ENCODE peak calls at places on chromosomes 4 and X, in six cellular contexts. One of them, this sample, is unnamed.

GRCh38 chr4:13989496-13989895 is 362.0 kb upstream of the BOD1L1 start:
- DNase-seq in upper lobe of right lung: no peak
- DNase-seq in AG04450: no peak
- DNase-seq in A549: no peak
- DNase-seq in heart right ventricle: no peak
- DNase-seq in MM.1S: no peak
- DNase-seq in this sample: no peak

GRCh38 chrX:37380920-37381319 is 31.8 kb downstream of the PRRG1 start:
- DNase-seq in upper lobe of right lung: no peak
- DNase-seq in AG04450: peak; percentile 15
- DNase-seq in A549: peak; percentile 2
- DNase-seq in heart right ventricle: no peak
- DNase-seq in MM.1S: no peak
- DNase-seq in this sample: no peak

GRCh38 chr4:73660808-73661207 is 40.6 kb upstream of the RASSF6 start:
- DNase-seq in upper lobe of right lung: no peak
- DNase-seq in AG04450: no peak
- DNase-seq in A549: no peak
- DNase-seq in heart right ventricle: no peak
- DNase-seq in MM.1S: no peak
- DNase-seq in this sample: no peak

GRCh38 chr4:121717680-121718237 is 21.0 kb upstream of the ANXA5 start:
- DNase-seq in upper lobe of right lung: no peak
- DNase-seq in AG04450: no peak
- DNase-seq in A549: no peak
- DNase-seq in heart right ventricle: no peak
- DNase-seq in MM.1S: no peak
- DNase-seq in this sample: no peak

GRCh38 chr4:20074450-20074849 is 177.3 kb upstream of the SLIT2 start:
- DNase-seq in upper lobe of right lung: no peak
- DNase-seq in AG04450: peak; percentile 1
- DNase-seq in A549: no peak
- DNase-seq in heart right ventricle: no peak
- DNase-seq in MM.1S: no peak
- DNase-seq in this sample: no peak

GRCh38 chrX:13966071-13966850 is 63.4 kb downstream of the GEMIN8 start:
- DNase-seq in upper lobe of right lung: no peak
- DNase-seq in AG04450: no peak
- DNase-seq in A549: no peak
- DNase-seq in heart right ventricle: peak; percentile 6
- DNase-seq in MM.1S: no peak
- DNase-seq in this sample: no peak

GRCh38 chrX:108811891-108812290 is 75.5 kb upstream of the IRS4 start:
- DNase-seq in upper lobe of right lung: no peak
- DNase-seq in AG04450: no peak
- DNase-seq in A549: peak; percentile 0
- DNase-seq in heart right ventricle: no peak
- DNase-seq in MM.1S: no peak
- DNase-seq in this sample: no peak

GRCh38 chr4:185242749-185243533 is 33.5 kb downstream of the SNX25 start:
- DNase-seq in upper lobe of right lung: no peak
- DNase-seq in AG04450: no peak
- DNase-seq in A549: no peak
- DNase-seq in heart right ventricle: no peak
- DNase-seq in MM.1S: no peak
- DNase-seq in this sample: peak; percentile 14

GRCh38 chr4:2080429-2081300 is 21.5 kb downstream of the NAT8L start:
- DNase-seq in upper lobe of right lung: peak; percentile 49
- DNase-seq in AG04450: no peak
- DNase-seq in A549: no peak
- DNase-seq in heart right ventricle: no peak
- DNase-seq in MM.1S: no peak
- DNase-seq in this sample: no peak

GRCh38 chrX:66074920-66075879 is 35.3 kb upstream of the VSIG4 start:
- DNase-seq in upper lobe of right lung: no peak
- DNase-seq in AG04450: no peak
- DNase-seq in A549: no peak
- DNase-seq in heart right ventricle: peak; percentile 28
- DNase-seq in MM.1S: no peak
- DNase-seq in this sample: peak; percentile 91

GRCh38 chrX:129679856-129680255 is 25.1 kb upstream of the APLN start:
- DNase-seq in upper lobe of right lung: no peak
- DNase-seq in AG04450: no peak
- DNase-seq in A549: no peak
- DNase-seq in heart right ventricle: no peak
- DNase-seq in MM.1S: no peak
- DNase-seq in this sample: no peak

GRCh38 chrX:45903781-45904201 is 641.4 kb downstream of the ZNF674 start:
- DNase-seq in upper lobe of right lung: no peak
- DNase-seq in AG04450: no peak
- DNase-seq in A549: no peak
- DNase-seq in heart right ventricle: no peak
- DNase-seq in MM.1S: no peak
- DNase-seq in this sample: no peak

GRCh38 chr4:13891544-13891939 is 264.0 kb upstream of the BOD1L1 start:
- DNase-seq in upper lobe of right lung: no peak
- DNase-seq in AG04450: no peak
- DNase-seq in A549: no peak
- DNase-seq in heart right ventricle: no peak
- DNase-seq in MM.1S: no peak
- DNase-seq in this sample: no peak

GRCh38 chr4:134422776-134423175 is 221.2 kb upstream of the PABPC4L start:
- DNase-seq in upper lobe of right lung: no peak
- DNase-seq in AG04450: no peak
- DNase-seq in A549: no peak
- DNase-seq in heart right ventricle: no peak
- DNase-seq in MM.1S: no peak
- DNase-seq in this sample: no peak

GRCh38 chr4:153122855-153123254 is 81.4 kb upstream of the TRIM2 start:
- DNase-seq in upper lobe of right lung: no peak
- DNase-seq in AG04450: no peak
- DNase-seq in A549: no peak
- DNase-seq in heart right ventricle: no peak
- DNase-seq in MM.1S: no peak
- DNase-seq in this sample: no peak

GRCh38 chr4:182828678-182829025 is 88.5 kb downstream of the DCTD start:
- DNase-seq in upper lobe of right lung: no peak
- DNase-seq in AG04450: no peak
- DNase-seq in A549: no peak
- DNase-seq in heart right ventricle: no peak
- DNase-seq in MM.1S: no peak
- DNase-seq in this sample: peak; percentile 18

GRCh38 chr4:166252487-166253402 is 379.7 kb downstream of the TLL1 start:
- DNase-seq in upper lobe of right lung: no peak
- DNase-seq in AG04450: no peak
- DNase-seq in A549: no peak
- DNase-seq in heart right ventricle: no peak
- DNase-seq in MM.1S: peak; percentile 51
- DNase-seq in this sample: peak; percentile 21

GRCh38 chr4:95249402-95250043 is 299.2 kb downstream of the UNC5C start:
- DNase-seq in upper lobe of right lung: no peak
- DNase-seq in AG04450: no peak
- DNase-seq in A549: no peak
- DNase-seq in heart right ventricle: no peak
- DNase-seq in MM.1S: no peak
- DNase-seq in this sample: no peak

GRCh38 chrX:106863697-106864096 is 39.4 kb downstream of the RIPPLY1 start:
- DNase-seq in upper lobe of right lung: no peak
- DNase-seq in AG04450: no peak
- DNase-seq in A549: no peak
- DNase-seq in heart right ventricle: no peak
- DNase-seq in MM.1S: no peak
- DNase-seq in this sample: no peak

GRCh38 chr4:165537028-165537648 is 158.3 kb downstream of the CPE start:
- DNase-seq in upper lobe of right lung: no peak
- DNase-seq in AG04450: no peak
- DNase-seq in A549: peak; percentile 13
- DNase-seq in heart right ventricle: no peak
- DNase-seq in MM.1S: peak; percentile 55
- DNase-seq in this sample: peak; percentile 56

GRCh38 chr4:28508649-28509048 is 1648.0 kb downstream of the STIM2 start:
- DNase-seq in upper lobe of right lung: no peak
- DNase-seq in AG04450: no peak
- DNase-seq in A549: no peak
- DNase-seq in heart right ventricle: no peak
- DNase-seq in MM.1S: peak; percentile 46
- DNase-seq in this sample: no peak

GRCh38 chrX:117839544-117839943 is 277.1 kb downstream of the KLHL13 start:
- DNase-seq in upper lobe of right lung: no peak
- DNase-seq in AG04450: no peak
- DNase-seq in A549: no peak
- DNase-seq in heart right ventricle: no peak
- DNase-seq in MM.1S: peak; percentile 15
- DNase-seq in this sample: no peak

GRCh38 chr4:122458625-122459024 is 2.1 kb upstream of the IL2 start:
- DNase-seq in upper lobe of right lung: no peak
- DNase-seq in AG04450: no peak
- DNase-seq in A549: no peak
- DNase-seq in heart right ventricle: no peak
- DNase-seq in MM.1S: no peak
- DNase-seq in this sample: peak; percentile 39

GRCh38 chrX:82208976-82209375 is 1007.1 kb downstream of the SH3BGRL start:
- DNase-seq in upper lobe of right lung: no peak
- DNase-seq in AG04450: no peak
- DNase-seq in A549: no peak
- DNase-seq in heart right ventricle: no peak
- DNase-seq in MM.1S: no peak
- DNase-seq in this sample: no peak

GRCh38 chrX:156002517-156002916 is 5.0 kb downstream of the IL9R start:
- DNase-seq in upper lobe of right lung: no peak
- DNase-seq in AG04450: no peak
- DNase-seq in A549: no peak
- DNase-seq in heart right ventricle: no peak
- DNase-seq in MM.1S: no peak
- DNase-seq in this sample: peak; percentile 39

GRCh38 chrX:155998761-155999510 is 1.4 kb downstream of the IL9R start:
- DNase-seq in upper lobe of right lung: no peak
- DNase-seq in AG04450: no peak
- DNase-seq in A549: no peak
- DNase-seq in heart right ventricle: no peak
- DNase-seq in MM.1S: no peak
- DNase-seq in this sample: no peak

GRCh38 chrX:156000361-156000926 is 2.9 kb downstream of the IL9R start:
- DNase-seq in upper lobe of right lung: no peak
- DNase-seq in AG04450: no peak
- DNase-seq in A549: no peak
- DNase-seq in heart right ventricle: no peak
- DNase-seq in MM.1S: no peak
- DNase-seq in this sample: no peak

GRCh38 chrX:156001667-156002021 is 4.1 kb downstream of the IL9R start:
- DNase-seq in upper lobe of right lung: no peak
- DNase-seq in AG04450: no peak
- DNase-seq in A549: no peak
- DNase-seq in heart right ventricle: no peak
- DNase-seq in MM.1S: no peak
- DNase-seq in this sample: peak; percentile 81

GRCh38 chrX:156001001-156001666 is 3.6 kb downstream of the IL9R start:
- DNase-seq in upper lobe of right lung: no peak
- DNase-seq in AG04450: no peak
- DNase-seq in A549: no peak
- DNase-seq in heart right ventricle: no peak
- DNase-seq in MM.1S: no peak
- DNase-seq in this sample: no peak
- TF ChIP-seq CTCF in upper lobe of right lung: no peak
- TF ChIP-seq CTCF in AG04450: no peak
- TF ChIP-seq CTCF in A549: no peak
- TF ChIP-seq CTCF in heart right ventricle: no peak
- TF ChIP-seq CTCF in MM.1S: no peak
- TF ChIP-seq CTCF in this sample: no peak

GRCh38 chrX:146055733-146056132 is 238.1 kb downstream of the SLITRK2 start:
- DNase-seq in upper lobe of right lung: no peak
- DNase-seq in AG04450: no peak
- DNase-seq in A549: no peak
- DNase-seq in heart right ventricle: no peak
- DNase-seq in MM.1S: no peak
- DNase-seq in this sample: no peak
- TF ChIP-seq CTCF in upper lobe of right lung: no peak
- TF ChIP-seq CTCF in AG04450: no peak
- TF ChIP-seq CTCF in A549: no peak
- TF ChIP-seq CTCF in heart right ventricle: no peak
- TF ChIP-seq CTCF in MM.1S: no peak
- TF ChIP-seq CTCF in this sample: no peak

GRCh38 chr4:83585982-83586508 is 50.1 kb downstream of the GPAT3 start:
- DNase-seq in upper lobe of right lung: no peak
- DNase-seq in AG04450: no peak
- DNase-seq in A549: no peak
- DNase-seq in heart right ventricle: no peak
- DNase-seq in MM.1S: no peak
- DNase-seq in this sample: peak; percentile 19

GRCh38 chr4:83581411-83582288 is 45.7 kb downstream of the GPAT3 start:
- DNase-seq in upper lobe of right lung: no peak
- DNase-seq in AG04450: no peak
- DNase-seq in A549: no peak
- DNase-seq in heart right ventricle: no peak
- DNase-seq in MM.1S: no peak
- DNase-seq in this sample: no peak

DNA sequence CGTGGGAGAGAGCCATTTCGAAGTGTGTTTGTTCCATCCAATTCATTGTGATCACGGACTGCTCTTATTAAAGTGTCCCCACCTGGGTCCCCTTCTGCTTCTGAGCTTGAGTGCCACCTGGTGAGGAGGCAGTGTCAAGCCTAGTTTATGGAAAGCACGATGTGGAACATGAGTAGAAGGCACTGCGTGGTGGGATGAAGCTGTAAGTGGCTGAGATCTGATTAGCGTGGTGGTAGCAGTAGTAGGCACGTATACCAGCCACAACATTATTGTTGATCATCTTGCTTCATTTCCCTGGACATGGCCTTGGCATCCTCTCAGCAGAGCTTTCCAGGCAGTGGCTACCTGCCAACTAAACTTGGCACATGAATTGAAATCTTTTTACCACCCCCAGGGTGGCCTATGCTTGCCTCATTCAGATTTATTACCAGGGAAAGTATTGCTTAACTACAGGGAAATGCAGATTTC is 46.4 kb downstream of the GPAT3 start:
- DNase-seq in upper lobe of right lung: no peak
- DNase-seq in AG04450: no peak
- DNase-seq in A549: no peak
- DNase-seq in heart right ventricle: peak; percentile 16
- DNase-seq in MM.1S: no peak
- DNase-seq in this sample: peak; percentile 14
- TF ChIP-seq CTCF in upper lobe of right lung: no peak
- TF ChIP-seq CTCF in AG04450: no peak
- TF ChIP-seq CTCF in A549: peak; percentile 25
- TF ChIP-seq CTCF in heart right ventricle: peak; percentile 26
- TF ChIP-seq CTCF in MM.1S: peak; percentile 7
- TF ChIP-seq CTCF in this sample: no peak

DNA sequence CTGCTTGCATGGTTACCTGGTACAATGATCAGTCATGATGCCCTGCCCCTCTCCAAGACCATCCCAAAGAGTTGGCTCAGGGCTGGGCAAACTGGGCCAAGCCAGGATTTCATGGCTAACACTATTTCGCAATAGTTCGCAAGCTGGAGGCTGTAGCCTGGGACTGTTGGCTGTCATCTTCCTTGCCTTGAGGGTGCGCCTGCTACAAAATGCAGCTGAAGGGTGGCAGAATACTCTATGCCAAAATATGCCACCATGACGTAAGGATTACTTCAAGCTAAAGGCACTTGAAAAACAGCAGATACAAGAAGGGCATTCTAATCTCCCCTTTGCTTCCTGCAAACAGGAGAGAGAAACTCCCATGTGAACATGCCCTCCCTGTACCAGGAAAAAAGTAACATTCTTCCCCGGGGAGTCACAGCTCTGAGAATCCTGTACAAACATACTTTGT is 21.0 kb downstream of the SAT1 start:
- DNase-seq in upper lobe of right lung: no peak
- DNase-seq in AG04450: no peak
- DNase-seq in A549: peak; percentile 70
- DNase-seq in heart right ventricle: peak; percentile 32
- DNase-seq in MM.1S: no peak
- DNase-seq in this sample: no peak
- TF ChIP-seq CTCF in upper lobe of right lung: no peak
- TF ChIP-seq CTCF in AG04450: no peak
- TF ChIP-seq CTCF in A549: no peak
- TF ChIP-seq CTCF in heart right ventricle: no peak
- TF ChIP-seq CTCF in MM.1S: no peak
- TF ChIP-seq CTCF in this sample: no peak